ENCODE peak calls at places on chromosomes 7 and 10, in six cellular contexts. O is MG63, K is cardiac muscle cell, Z is SK-N-SH, T is stomach, R is HCT116. C is an unnamed sample.

GRCh38 chr10:96833220-96834001 is 1.3 kb downstream of the LCOR start:
- DNase-seq in K (peak; percentile 53), R (no peak), T (peak; percentile 27), O (peak; percentile 25), Z (peak; percentile 47), C (peak; percentile 27)

GRCh38 chr10:510415-510881 is 179.0 kb downstream of the DIP2C start:
- DNase-seq in K (peak; percentile 12), Z (no peak), R (no peak), T (no peak), O (no peak), C (no peak)

GRCh38 chr10:104688251-104688650 is 47.2 kb downstream of the SORCS3 start:
- DNase-seq in T (no peak), R (no peak), Z (no peak), O (peak; percentile 6), K (no peak), C (no peak)

GRCh38 chr7:13628231-13629001 is 361.1 kb downstream of the ETV1 start:
- DNase-seq in K (no peak), Z (no peak), T (no peak), O (peak; percentile 1), R (no peak), C (no peak)

GRCh38 chr7:1978656-1979590 is 253.8 kb downstream of the MAD1L1 start:
- DNase-seq in K (no peak), R (no peak), T (no peak), O (no peak), Z (no peak), C (no peak)

GRCh38 chr10:17665742-17666141 is 21.8 kb downstream of the STAM start:
- DNase-seq in Z (no peak), T (no peak), O (peak; percentile 29), K (no peak), R (no peak), C (no peak)

GRCh38 chr10:123402021-123402420 is 247.8 kb downstream of the BUB3 start:
- DNase-seq in Z (no peak), R (no peak), K (no peak), T (no peak), O (no peak), C (no peak)

GRCh38 chr7:151700621-151701185 is 176.2 kb downstream of the PRKAG2 start:
- DNase-seq in T (no peak), R (no peak), Z (no peak), O (peak; percentile 45), K (no peak), C (peak; percentile 45)

GRCh38 chr10:42149027-42149700 is 489.2 kb downstream of the ZNF33B start:
- DNase-seq in Z (peak; percentile 4), R (no peak), K (no peak), T (no peak), O (no peak), C (no peak)

GRCh38 chr7:1317654-1318450 is 85.2 kb downstream of the UNCX start:
- DNase-seq in T (no peak), O (no peak), Z (peak; percentile 20), K (no peak), R (no peak), C (no peak)

GRCh38 chr7:143449793-143450192 is 6.5 kb downstream of the TAS2R60 start:
- DNase-seq in K (no peak), R (no peak), Z (no peak), T (no peak), O (no peak), C (no peak)

GRCh38 chr10:114070710-114071109 is 27.0 kb downstream of the ADRB1 start:
- DNase-seq in T (no peak), R (no peak), Z (no peak), K (no peak), O (no peak), C (no peak)

GRCh38 chr7:45292481-45292880 is 134.9 kb downstream of the RAMP3 start:
- DNase-seq in R (no peak), T (no peak), Z (peak; percentile 30), O (no peak), K (peak; percentile 55), C (peak; percentile 30)

GRCh38 chr10:122348951-122349361 is 25.6 kb upstream of the PLEKHA1 start:
- DNase-seq in K (no peak), R (no peak), Z (no peak), O (no peak), T (no peak), C (no peak)

GRCh38 chr10:78900715-78901430 is 167.9 kb upstream of the ZMIZ1 start:
- DNase-seq in Z (no peak), K (no peak), T (peak; percentile 11), O (no peak), R (no peak), C (no peak)

GRCh38 chr7:155521007-155521742 is 25.2 kb downstream of the CNPY1 start:
- DNase-seq in T (no peak), R (no peak), O (no peak), Z (no peak), K (no peak), C (no peak)

GRCh38 chr10:123044391-123044790 is 35.6 kb downstream of the ACADSB start:
- DNase-seq in Z (peak; percentile 9), R (peak; percentile 29), T (no peak), O (no peak), K (no peak), C (no peak)

GRCh38 chr10:94010886-94011285 is 17.2 kb downstream of the PLCE1 start:
- DNase-seq in Z (no peak), K (no peak), R (no peak), T (no peak), O (no peak), C (no peak)

GRCh38 chr10:94010116-94010515 is 16.4 kb downstream of the PLCE1 start:
- DNase-seq in O (no peak), Z (no peak), R (no peak), K (no peak), T (no peak), C (no peak)

GRCh38 chr10:94006591-94007550 is 13.1 kb downstream of the PLCE1 start:
- DNase-seq in K (peak; percentile 33), O (peak; percentile 74), R (no peak), Z (no peak), T (peak; percentile 61), C (no peak)

GRCh38 chr10:94011296-94011695 is 17.6 kb downstream of the PLCE1 start:
- DNase-seq in O (no peak), K (no peak), T (no peak), R (no peak), Z (no peak), C (no peak)

DNA sequence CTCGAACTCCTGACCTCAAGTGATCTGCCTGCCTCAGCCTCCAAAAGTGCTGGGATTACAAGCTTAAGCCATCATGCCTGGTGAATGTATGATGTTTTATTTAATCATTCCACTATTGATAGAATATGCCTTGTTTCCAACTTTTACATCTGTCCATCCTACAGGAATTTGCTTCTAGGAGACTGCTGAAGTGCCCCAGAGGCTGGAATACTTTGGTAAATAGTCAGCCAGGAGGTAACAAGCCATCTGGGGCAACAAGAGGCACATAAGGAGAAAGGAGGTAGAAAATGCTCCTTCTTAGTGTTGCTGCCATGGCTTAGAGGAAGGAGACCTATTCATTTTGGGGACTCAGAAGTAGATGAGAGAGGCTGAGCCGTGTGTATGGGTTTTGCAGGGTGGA is 14.8 kb downstream of the PLCE1 start:
- DNase-seq in O (no peak), R (no peak), T (no peak), Z (no peak), K (no peak), C (no peak)
- H3K4me3 ChIP-seq in O (no peak overlapping the region), R (no peak overlapping the region), T (no peak overlapping the region), Z (no peak overlapping the region), K (no peak overlapping the region), C (no peak overlapping the region)

GRCh38 chr7:116726149-116726548 is 54.2 kb downstream of the MET start:
- DNase-seq in R (no peak), O (no peak), K (no peak), T (no peak), Z (no peak), C (no peak)

GRCh38 chr7:116726713-116727431 is 54.9 kb downstream of the MET start:
- DNase-seq in K (no peak), Z (no peak), T (no peak), O (no peak), R (no peak), C (no peak)

GRCh38 chr7:116727432-116728009 is 55.5 kb downstream of the MET start:
- DNase-seq in T (no peak), O (no peak), Z (no peak), R (no peak), K (no peak), C (no peak)

GRCh38 chr7:116728413-116728812 is 56.4 kb downstream of the MET start:
- DNase-seq in Z (no peak), O (no peak), R (no peak), K (no peak), T (no peak), C (no peak)

DNA sequence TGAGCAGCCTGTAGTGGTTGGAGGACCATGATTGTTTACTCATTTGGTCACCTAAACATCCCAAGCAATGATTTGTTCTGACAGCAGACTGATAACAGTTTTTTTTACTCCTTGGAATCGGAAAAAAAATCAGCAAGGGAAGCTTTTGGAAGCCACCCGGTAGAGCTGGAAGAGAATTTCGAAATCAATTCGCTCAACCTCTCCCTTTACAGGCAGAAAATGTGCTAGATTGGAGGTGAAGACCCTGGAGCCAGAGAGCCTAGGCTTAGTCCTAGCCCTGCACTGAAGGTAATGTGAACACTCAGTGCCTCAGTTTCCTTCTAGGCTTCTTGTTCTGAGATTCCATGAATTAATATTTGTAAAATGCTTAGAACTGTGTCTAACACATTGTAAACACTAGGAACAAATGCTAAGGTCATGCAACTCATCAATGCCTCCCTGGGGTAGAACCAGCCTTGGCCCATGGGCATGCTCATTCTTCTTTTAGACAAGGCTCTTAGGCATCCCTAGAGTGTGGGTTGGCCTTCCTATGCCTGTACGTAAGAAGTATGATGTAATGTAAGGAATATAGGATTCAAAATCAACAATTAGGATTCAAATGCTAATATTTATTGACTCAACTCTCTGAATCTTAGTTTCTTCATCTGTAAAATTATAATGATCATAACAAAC is 52.7 kb downstream of the MET start:
- DNase-seq in T (no peak), O (no peak), K (no peak), R (no peak), Z (no peak), C (no peak)
- H3K4me3 ChIP-seq in T (no peak overlapping the region), O (no peak overlapping the region), K (no peak overlapping the region), R (no peak overlapping the region), Z (peak overlapping the region; percentile 53), C (no peak overlapping the region)

DNA sequence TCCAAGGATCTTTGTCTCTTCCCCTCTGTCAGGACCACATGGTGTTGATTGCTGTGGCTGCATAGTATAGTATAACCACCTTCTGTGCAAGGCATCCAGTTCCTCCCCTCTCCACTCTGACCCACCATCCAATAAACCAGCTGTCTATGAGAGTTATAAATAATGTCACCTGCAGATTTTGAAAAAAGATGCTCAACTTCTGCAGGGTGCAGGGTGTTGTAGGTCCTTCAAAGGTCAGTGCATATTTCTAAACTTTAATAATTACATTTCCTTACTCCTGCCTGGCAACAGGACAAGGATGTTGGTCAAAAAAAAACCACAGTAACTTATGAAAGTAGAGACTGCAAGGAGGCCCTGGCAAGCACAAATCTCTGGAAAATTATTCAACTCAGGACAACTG is 166.2 kb downstream of the PKD1L1 start:
- DNase-seq in K (no peak), Z (no peak), T (no peak), O (no peak), R (no peak), C (no peak)
- H3K4me3 ChIP-seq in K (no peak overlapping the region), Z (no peak overlapping the region), T (no peak overlapping the region), O (no peak overlapping the region), R (no peak overlapping the region), C (no peak overlapping the region)

DNA sequence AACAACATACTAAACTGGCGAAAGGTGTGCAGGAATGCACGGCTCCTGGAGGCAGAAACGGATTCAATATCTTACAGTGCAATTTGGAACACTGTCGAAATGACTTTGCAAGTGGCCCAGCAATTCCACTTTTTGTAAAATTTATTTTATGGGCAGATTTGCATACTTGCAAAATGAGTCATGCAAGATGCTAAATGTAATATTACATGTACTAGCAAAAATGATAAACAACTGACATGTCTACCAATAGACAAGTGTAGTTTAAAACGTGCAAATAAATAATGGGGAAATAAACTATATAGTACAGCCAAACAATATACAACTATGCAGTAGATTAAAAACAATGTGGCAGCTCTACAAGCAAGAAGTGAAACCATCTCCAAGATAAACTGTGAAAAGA is 97.7 kb downstream of the ARHGAP12 start:
- DNase-seq in R (no peak), Z (no peak), T (no peak), O (peak; percentile 14), K (no peak), C (no peak)
- H3K4me3 ChIP-seq in R (no peak overlapping the region), Z (no peak overlapping the region), T (no peak overlapping the region), O (no peak overlapping the region), K (no peak overlapping the region), C (no peak overlapping the region)

C was measured in SJCRH30.